ENCODE peak calls at places on chromosomes 6 and 20, in six cellular contexts. F is fibroblast of lung, S is Calu3, J is AG09319, H is stomach, T is BJ. V is an unnamed sample.

GRCh38 chr20:52031574-52032303 is 159.8 kb downstream of the ZFP64 start:
- DNase-seq in F (peak), T (peak), H (no peak), S (no peak), J (peak), V (no peak)

GRCh38 chr20:47315339-47315662 is 41.2 kb downstream of the ZMYND8 start:
- DNase-seq in S (no peak), F (no peak), H (no peak), J (no peak), T (no peak), V (no peak)

GRCh38 chr6:160428818-160429744 is 80.9 kb downstream of the SLC22A3 start:
- DNase-seq in F (no peak), S (no peak), T (no peak), H (no peak), J (no peak), V (no peak)

GRCh38 chr6:155188707-155189496 is 74.9 kb upstream of the CLDN20 start:
- DNase-seq in F (peak), T (peak), J (peak), H (no peak), S (no peak), V (no peak)

GRCh38 chr6:27810768-27811298 is 101.4 kb downstream of the OR2B2 start:
- DNase-seq in F (no peak), H (no peak), T (no peak), J (no peak), S (no peak), V (no peak)

GRCh38 chr6:33407132-33407718 is 3.6 kb upstream of the PHF1 start:
- DNase-seq in F (peak), S (no peak), T (no peak), H (no peak), J (no peak), V (no peak)

GRCh38 chr6:144478487-144478886 is 193.4 kb downstream of the UTRN start:
- DNase-seq in F (no peak), H (no peak), J (no peak), S (no peak), T (no peak), V (no peak)

GRCh38 chr6:150084426-150084825 is 15.5 kb upstream of the ULBP3 start:
- DNase-seq in J (no peak), T (no peak), S (no peak), H (no peak), F (no peak), V (no peak)

GRCh38 chr6:97394160-97394748 is 111.2 kb upstream of the MMS22L start:
- DNase-seq in T (no peak), S (peak), J (peak), H (peak), F (peak), V (peak)

GRCh38 chr20:58647814-58648501 is 3.1 kb upstream of the STX16 start:
- DNase-seq in J (no peak), H (no peak), T (peak), F (peak), S (no peak), V (no peak)

GRCh38 chr6:55388161-55388560 is 60.9 kb downstream of the GFRAL start:
- DNase-seq in S (no peak), H (no peak), J (no peak), F (no peak), T (no peak), V (no peak)

GRCh38 chr6:32194825-32195651 is 2.6 kb upstream of the GPSM3 start:
- DNase-seq in F (peak), T (no peak), S (peak), J (peak), H (no peak), V (no peak)

GRCh38 chr6:158488065-158488464 is 71.8 kb upstream of the TMEM181 start:
- DNase-seq in J (peak), F (peak), H (no peak), S (no peak), T (peak), V (no peak)

GRCh38 chr20:62064788-62065668 is 653 bp downstream of the TAF4 start:
- DNase-seq in J (no peak), S (peak), T (no peak), H (peak), F (no peak), V (no peak)

GRCh38 chr20:51749674-51750036 is 18.5 kb downstream of the ATP9A start:
- DNase-seq in S (no peak), J (no peak), H (no peak), T (no peak), F (peak), V (no peak)

GRCh38 chr6:22621701-22622100 is 52.3 kb downstream of the HDGFL1 start:
- DNase-seq in F (no peak), T (no peak), S (no peak), J (no peak), H (no peak), V (no peak)

GRCh38 chr6:150894935-150895686 is 29.6 kb downstream of the MTHFD1L start:
- DNase-seq in S (peak), F (peak), H (no peak), J (no peak), T (no peak), V (no peak)

GRCh38 chr20:4573564-4574355 is 147.9 kb upstream of the PRND start:
- DNase-seq in H (no peak), S (no peak), F (peak), J (peak), T (peak), V (no peak)

GRCh38 chr6:78599526-78599925 is 267.8 kb upstream of the IRAK1BP1 start:
- DNase-seq in S (no peak), F (peak), H (no peak), J (no peak), T (no peak), V (no peak)

GRCh38 chr6:149044394-149044965 is 273.0 kb upstream of the TAB2 start:
- DNase-seq in F (peak), S (no peak), H (no peak), T (no peak), J (peak), V (no peak)

GRCh38 chr6:159252955-159253508 is 83.8 kb downstream of the FNDC1 start:
- DNase-seq in F (peak), S (peak), T (no peak), H (no peak), J (no peak), V (no peak)

GRCh38 chr6:53483423-53484353 is 61.2 kb downstream of the GCLC start:
- DNase-seq in S (no peak), J (no peak), T (no peak), F (peak), H (no peak), V (no peak)

GRCh38 chr6:68559716-68560115 is 75.4 kb upstream of the ADGRB3 start:
- DNase-seq in J (no peak), T (no peak), F (peak), S (no peak), H (no peak), V (no peak)

GRCh38 chr6:75334266-75335040 is 49.9 kb upstream of the TMEM30A start:
- DNase-seq in F (peak), H (no peak), S (no peak), T (peak), J (peak), V (no peak)

GRCh38 chr6:77172578-77172977 is 290.7 kb downstream of the HTR1B start:
- DNase-seq in J (no peak), H (no peak), T (no peak), F (no peak), S (no peak), V (no peak)

GRCh38 chr20:6689339-6689973 is 78.0 kb upstream of the BMP2 start:
- DNase-seq in F (no peak), T (no peak), H (no peak), J (no peak), S (no peak), V (no peak)

GRCh38 chr6:77455271-77455670 is 8.0 kb downstream of the HTR1B start:
- DNase-seq in H (no peak), F (no peak), T (no peak), J (no peak), S (no peak), V (no peak)

GRCh38 chr6:63527658-63528514 is 44.4 kb upstream of the LOC128125822 start:
- DNase-seq in J (peak), F (peak), H (peak), S (peak), T (peak), V (no peak)

GRCh38 chr6:105781905-105782304 is 304.2 kb upstream of the PRDM1 start:
- DNase-seq in F (no peak), J (no peak), H (no peak), S (no peak), T (no peak), V (no peak)

GRCh38 chr6:152716322-152716721 is 18.6 kb downstream of the MYCT1 start:
- DNase-seq in T (no peak), J (no peak), S (no peak), F (no peak), H (no peak), V (no peak)

GRCh38 chr6:138429731-138430130 is 25.7 kb downstream of the HEBP2 start:
- DNase-seq in T (no peak), J (no peak), H (no peak), S (no peak), F (peak), V (no peak)

GRCh38 chr6:166814386-166814785 is 142.0 kb downstream of the RNASET2 start:
- DNase-seq in T (no peak), H (no peak), S (no peak), F (no peak), J (no peak), V (no peak)

GRCh38 chr6:137692806-137693205 is 174.3 kb upstream of the TNFAIP3 start:
- DNase-seq in S (no peak), H (no peak), F (peak), T (no peak), J (no peak), V (no peak)

GRCh38 chr20:23668477-23668951 is 20.3 kb downstream of the CST4 start:
- DNase-seq in J (no peak), T (no peak), S (peak), H (peak), F (peak), V (no peak)

GRCh38 chr6:108541843-108542795 is 18.6 kb upstream of the FOXO3 start:
- DNase-seq in H (peak), J (peak), T (no peak), F (peak), S (peak), V (peak)

GRCh38 chr6:124961468-124961783 is 811 bp upstream of the RNF217 start:
- DNase-seq in S (no peak), F (no peak), J (no peak), T (no peak), H (no peak), V (no peak)

GRCh38 chr6:124960757-124961467 is 1.3 kb upstream of the RNF217 start:
- DNase-seq in H (no peak), S (no peak), T (no peak), F (peak), J (no peak), V (no peak)

GRCh38 chr6:124963416-124964083 is 1.3 kb downstream of the RNF217 start:
- DNase-seq in F (peak), H (no peak), T (no peak), S (no peak), J (no peak), V (no peak)

GRCh38 chr6:124962617-124963415 is 579 bp downstream of the RNF217 start:
- DNase-seq in T (no peak), H (peak), S (peak), J (no peak), F (peak), V (no peak)

GRCh38 chr6:124961784-124962611 is at the start of gene RNF217:
- DNase-seq in F (peak), S (peak), H (peak), J (no peak), T (no peak), V (no peak)
- TF ChIP-seq CTCF in F (no peak), S (no peak), H (no peak), J (no peak), T (no peak), V (no peak)

DNA sequence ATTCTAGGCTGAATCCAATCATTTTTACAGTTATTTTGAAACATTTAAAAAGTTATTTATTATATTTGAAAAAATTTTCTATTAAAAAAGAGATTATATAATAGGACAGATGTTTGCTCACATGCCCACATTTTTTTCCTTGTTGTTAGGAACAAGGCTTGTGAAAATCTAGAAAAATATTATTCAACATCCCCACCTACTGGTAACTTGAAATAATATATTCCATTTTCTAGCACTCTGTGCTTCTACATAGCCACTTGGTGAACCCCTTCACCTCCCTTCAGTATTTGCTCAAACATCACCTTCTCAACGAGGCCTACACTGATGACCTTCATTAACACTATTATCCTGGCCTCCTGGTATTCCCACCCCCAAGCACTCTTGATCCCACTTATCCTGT is 18.4 kb upstream of the GPRC6A start:
- DNase-seq in F (peak), T (no peak), S (no peak), J (no peak), H (no peak), V (no peak)
- TF ChIP-seq CTCF in F (no peak), T (peak), S (no peak), J (no peak), H (peak), V (no peak)

GRCh38 chr6:14339172-14339571 is 221.6 kb downstream of the CD83 start:
- DNase-seq in J (no peak), F (no peak), S (no peak), T (no peak), H (no peak), V (no peak)
- TF ChIP-seq CTCF in J (no peak), F (no peak), S (no peak), T (no peak), H (no peak), V (no peak)

DNA sequence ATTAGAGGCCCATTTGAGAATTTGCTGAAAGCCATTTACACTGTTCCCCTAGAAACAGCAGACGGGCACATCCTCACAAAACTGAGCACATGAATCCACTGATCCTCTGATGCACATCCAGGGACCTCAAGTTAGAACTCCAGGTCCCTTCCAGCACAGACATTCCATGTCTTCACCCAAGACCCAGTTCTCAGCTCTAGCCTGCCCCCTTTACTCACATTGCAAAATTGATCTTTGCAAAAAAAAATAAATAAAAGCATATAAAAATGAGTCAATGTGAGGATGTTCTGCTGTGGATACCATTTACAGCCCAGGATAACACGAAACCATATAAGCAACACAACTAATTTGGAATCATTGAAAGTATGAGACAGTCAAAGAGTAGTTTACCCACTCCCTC is 458.2 kb upstream of the JARID2 start:
- DNase-seq in S (no peak), F (no peak), H (no peak), J (no peak), T (no peak), V (no peak)
- TF ChIP-seq CTCF in S (no peak), F (no peak), H (no peak), J (no peak), T (peak), V (no peak)

GRCh38 chr6:80028591-80028990 is 24.1 kb downstream of the TTK start:
- DNase-seq in T (no peak), J (no peak), H (no peak), F (no peak), S (no peak), V (no peak)

GRCh38 chr6:80020381-80021120 is 16.1 kb downstream of the TTK start:
- DNase-seq in J (no peak), H (no peak), F (no peak), T (no peak), S (no peak), V (no peak)

GRCh38 chr6:80021591-80021990 is 17.1 kb downstream of the TTK start:
- DNase-seq in T (no peak), H (no peak), S (no peak), J (no peak), F (no peak), V (no peak)

GRCh38 chr6:80021131-80021530 is 16.7 kb downstream of the TTK start:
- DNase-seq in T (no peak), H (no peak), S (no peak), F (no peak), J (no peak), V (no peak)

GRCh38 chr6:80022803-80023202 is 18.4 kb downstream of the TTK start:
- DNase-seq in F (peak), S (no peak), J (no peak), H (no peak), T (no peak), V (no peak)
- TF ChIP-seq CTCF in F (no peak), S (no peak), J (no peak), H (no peak), T (no peak), V (no peak)

GRCh38 chr20:43375586-43375985 is 82.1 kb upstream of the SRSF6 start:
- DNase-seq in J (no peak), F (peak), S (no peak), H (no peak), T (no peak), V (no peak)

GRCh38 chr20:43372051-43372450 is 85.6 kb upstream of the SRSF6 start:
- DNase-seq in H (no peak), J (no peak), T (no peak), S (no peak), F (no peak), V (no peak)
- TF ChIP-seq CTCF in H (no peak), J (no peak), T (no peak), S (no peak), F (no peak), V (no peak)

DNA sequence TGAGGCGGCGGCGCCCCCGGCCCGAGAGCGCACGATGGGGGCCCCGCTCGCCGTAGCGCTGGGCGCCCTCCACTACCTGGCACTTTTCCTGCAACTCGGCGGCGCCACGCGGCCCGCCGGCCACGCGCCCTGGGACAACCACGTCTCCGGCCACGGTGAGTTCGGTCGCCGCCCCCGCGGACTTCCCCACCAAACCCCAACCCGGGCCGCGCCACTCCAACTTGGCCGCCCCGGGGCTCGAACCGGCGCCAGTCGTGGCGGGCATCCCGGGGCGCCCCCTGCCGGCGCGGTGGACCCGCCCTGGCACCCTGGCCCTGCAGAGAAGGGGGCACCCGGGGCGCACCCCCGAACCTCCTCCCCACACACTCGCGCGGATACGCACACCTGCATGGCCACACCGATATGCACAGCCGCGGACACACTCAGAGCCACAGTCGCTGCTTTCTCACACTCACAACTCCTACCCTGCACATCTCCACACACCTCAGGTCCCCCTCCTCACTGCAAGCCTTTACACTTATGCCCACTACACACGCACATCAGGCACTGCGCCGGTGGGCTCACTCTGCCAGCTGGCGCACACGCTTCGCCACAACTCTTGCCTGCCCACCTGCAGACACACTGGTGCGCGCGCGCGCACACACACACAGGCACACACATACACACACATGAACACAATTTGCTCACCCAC is 535 bp downstream of the VSTM2L start:
- DNase-seq in H (no peak), J (no peak), F (no peak), T (no peak), S (peak), V (no peak)
- TF ChIP-seq CTCF in H (no peak), J (peak), F (peak), T (peak), S (peak), V (no peak)

GRCh38 chr6:164108092-164108491 is 693.6 kb downstream of the QKI start:
- DNase-seq in S (no peak), F (peak), H (no peak), T (no peak), J (no peak), V (no peak)

GRCh38 chr6:164107297-164107995 is 692.9 kb downstream of the QKI start:
- DNase-seq in T (no peak), S (no peak), H (no peak), J (no peak), F (peak), V (no peak)

GRCh38 chr6:164108869-164109769 is 694.6 kb downstream of the QKI start:
- DNase-seq in T (no peak), J (no peak), F (peak), S (no peak), H (no peak), V (no peak)

GRCh38 chr6:164106345-164106769 is 691.8 kb downstream of the QKI start:
- DNase-seq in F (peak), J (no peak), S (peak), H (no peak), T (no peak), V (no peak)

GRCh38 chr6:164109770-164110140 is 695.2 kb downstream of the QKI start:
- DNase-seq in J (no peak), H (no peak), T (no peak), F (peak), S (no peak), V (no peak)
- TF ChIP-seq CTCF in J (no peak), H (no peak), T (no peak), F (peak), S (no peak), V (no peak)

GRCh38 chr6:37487891-37488290 is 11.8 kb downstream of the CCDC167 start:
- DNase-seq in J (no peak), H (no peak), F (no peak), T (no peak), S (no peak), V (no peak)

GRCh38 chr6:37490466-37491015 is 9.2 kb downstream of the CCDC167 start:
- DNase-seq in F (no peak), S (no peak), T (no peak), J (no peak), H (no peak), V (no peak)

GRCh38 chr6:37491161-37491829 is 8.4 kb downstream of the CCDC167 start:
- DNase-seq in F (no peak), T (no peak), S (no peak), H (peak), J (no peak), V (no peak)

GRCh38 chr6:37488464-37488863 is 11.2 kb downstream of the CCDC167 start:
- DNase-seq in J (no peak), F (no peak), H (no peak), T (no peak), S (no peak), V (no peak)

GRCh38 chr6:37489697-37490336 is 9.9 kb downstream of the CCDC167 start:
- DNase-seq in J (no peak), H (no peak), T (no peak), F (no peak), S (no peak), V (peak)
- TF ChIP-seq CTCF in J (peak), H (no peak), T (no peak), F (no peak), S (no peak), V (peak)

DNA sequence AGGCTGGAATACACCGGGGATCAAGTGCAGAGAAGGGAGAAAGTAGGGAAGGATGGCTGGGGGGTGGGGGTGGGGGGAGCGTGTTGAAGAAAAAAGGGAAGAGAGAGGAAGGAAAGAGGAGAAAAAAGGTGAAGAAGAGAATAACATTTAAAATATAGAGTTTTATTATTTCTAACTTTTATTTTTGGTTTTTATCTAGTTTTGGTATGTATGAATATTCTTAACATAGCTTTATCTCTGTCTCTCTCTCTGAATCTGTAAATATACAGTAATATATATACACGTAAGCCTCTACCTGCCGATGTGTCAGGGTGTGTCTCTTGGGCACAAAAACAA is 30.0 kb downstream of the HLA-F start:
- DNase-seq in S (no peak), J (no peak), F (no peak), T (no peak), H (no peak), V (no peak)
- TF ChIP-seq CTCF in S (no peak), J (no peak), F (no peak), T (no peak), H (no peak), V (peak)

V was measured in CD8-positive, alpha-beta T cell.